ENCODE peak calls at places on chromosomes 5 and 9, in ten cellular contexts. O is fibroblast of lung, Q is pancreas, G is head of caudate nucleus, W is GM12892, J is HCT116, R is HTR-8/SVneo, N is amygdala, H is tibial artery, T is AG08395. X is an unnamed sample.

GRCh38 chr5:86971034-86971511 is 296.6 kb upstream of the RASA1 start:
- DNase-seq in O (peak), Q (no peak), G (no peak), W (no peak), J (peak), R (no peak), N (no peak), H (no peak), T (peak), X (no peak)

GRCh38 chr9:14203366-14204056 is 110.4 kb downstream of the NFIB start:
- DNase-seq in O (peak), Q (peak), G (peak), W (no peak), J (no peak), R (no peak), N (peak), H (peak), T (no peak), X (no peak)

GRCh38 chr5:58969253-58969652 is 386.4 kb downstream of the RAB3C start:
- DNase-seq in O (no peak), Q (no peak), G (no peak), W (no peak), J (no peak), R (no peak), N (no peak), H (no peak), T (no peak), X (no peak)

GRCh38 chr5:118788351-118788750 is 200.0 kb downstream of the DTWD2 start:
- DNase-seq in O (no peak), Q (no peak), G (no peak), W (no peak), J (no peak), R (no peak), N (no peak), H (no peak), T (no peak), X (no peak)

GRCh38 chr5:23216345-23216744 is 291.1 kb upstream of the PRDM9 start:
- DNase-seq in O (no peak), Q (no peak), G (no peak), W (no peak), J (no peak), R (no peak), N (no peak), H (no peak), T (no peak), X (no peak)

GRCh38 chr5:136781464-136781863 is 416.1 kb upstream of the TRPC7 start:
- DNase-seq in O (no peak), Q (no peak), G (no peak), W (no peak), J (no peak), R (peak), N (no peak), H (no peak), T (peak), X (no peak)

GRCh38 chr5:135543151-135543818 is 7.5 kb upstream of the NEUROG1 start:
- DNase-seq in O (no peak), Q (no peak), G (no peak), W (no peak), J (no peak), R (no peak), N (no peak), H (no peak), T (no peak), X (no peak)

GRCh38 chr5:135030691-135031145 is 3.3 kb downstream of the PITX1 start:
- DNase-seq in O (no peak), Q (no peak), G (no peak), W (no peak), J (no peak), R (no peak), N (no peak), H (no peak), T (no peak), X (no peak)

GRCh38 chr5:152811985-152812384 is 406.9 kb upstream of the NMUR2 start:
- DNase-seq in O (peak), Q (no peak), G (no peak), W (no peak), J (no peak), R (no peak), N (no peak), H (no peak), T (no peak), X (no peak)

GRCh38 chr9:122463828-122464632 is 13.7 kb downstream of the OR1J1 start:
- DNase-seq in O (no peak), Q (no peak), G (no peak), W (no peak), J (peak), R (no peak), N (no peak), H (no peak), T (no peak), X (no peak)

GRCh38 chr9:106733828-106734227 is 129.1 kb upstream of the ZNF462 start:
- DNase-seq in O (no peak), Q (no peak), G (no peak), W (no peak), J (no peak), R (no peak), N (no peak), H (no peak), T (no peak), X (no peak)

GRCh38 chr5:128491291-128491690 is 46.8 kb downstream of the FBN2 start:
- DNase-seq in O (peak), Q (no peak), G (no peak), W (no peak), J (no peak), R (no peak), N (no peak), H (no peak), T (no peak), X (no peak)

GRCh38 chr9:91160181-91160580 is 201.5 kb downstream of the AUH start:
- DNase-seq in O (no peak), Q (no peak), G (no peak), W (no peak), J (no peak), R (no peak), N (no peak), H (no peak), T (no peak), X (no peak)

GRCh38 chr5:5135957-5136676 is 4.0 kb upstream of the ADAMTS16 start:
- DNase-seq in O (peak), Q (no peak), G (no peak), W (no peak), J (no peak), R (no peak), N (no peak), H (no peak), T (no peak), X (no peak)

GRCh38 chr9:137370865-137371520 is 52.0 kb downstream of the EXD3 start:
- DNase-seq in O (no peak), Q (peak), G (peak), W (no peak), J (no peak), R (no peak), N (peak), H (no peak), T (no peak), X (no peak)

GRCh38 chr5:33890633-33891032 is 1.2 kb downstream of the ADAMTS12 start:
- DNase-seq in O (peak), Q (no peak), G (no peak), W (no peak), J (no peak), R (peak), N (no peak), H (no peak), T (peak), X (no peak)

GRCh38 chr5:37834542-37835399 is 5.1 kb downstream of the GDNF start:
- DNase-seq in O (no peak), Q (no peak), G (peak), W (no peak), J (no peak), R (no peak), N (peak), H (no peak), T (no peak), X (no peak)

GRCh38 chr5:38598994-38599611 is 42.7 kb upstream of the LIFR start:
- DNase-seq in O (peak), Q (no peak), G (no peak), W (no peak), J (peak), R (peak), N (no peak), H (no peak), T (peak), X (no peak)

GRCh38 chr9:123355761-123356520 is at the start of gene CRB2:
- DNase-seq in O (no peak), Q (no peak), G (no peak), W (peak), J (no peak), R (no peak), N (peak), H (no peak), T (no peak), X (no peak)

GRCh38 chr5:40317023-40317422 is 362.7 kb upstream of the PTGER4 start:
- DNase-seq in O (no peak), Q (no peak), G (no peak), W (no peak), J (no peak), R (no peak), N (no peak), H (no peak), T (no peak), X (no peak)

GRCh38 chr5:134586866-134587524 is 45.6 kb downstream of the SAR1B start:
- DNase-seq in O (peak), Q (peak), G (peak), W (peak), J (peak), R (peak), N (peak), H (peak), T (peak), X (peak)

GRCh38 chr5:135204151-135204600 is 170.1 kb upstream of the PITX1 start:
- DNase-seq in O (no peak), Q (no peak), G (no peak), W (no peak), J (no peak), R (no peak), N (no peak), H (no peak), T (no peak), X (no peak)

GRCh38 chr5:34756781-34757624 is 82.0 kb upstream of the TTC23L start:
- DNase-seq in O (peak), Q (no peak), G (no peak), W (no peak), J (no peak), R (no peak), N (no peak), H (no peak), T (no peak), X (no peak)

GRCh38 chr5:149486726-149487635 is 64.3 kb downstream of the CSNK1A1 start:
- DNase-seq in O (peak), Q (no peak), G (no peak), W (no peak), J (no peak), R (no peak), N (no peak), H (no peak), T (peak), X (no peak)

GRCh38 chr5:124408738-124409453 is 337.5 kb downstream of the ZNF608 start:
- DNase-seq in O (peak), Q (no peak), G (no peak), W (no peak), J (no peak), R (no peak), N (no peak), H (no peak), T (no peak), X (no peak)

GRCh38 chr5:10876345-10876744 is 115.3 kb upstream of the DAP start:
- DNase-seq in O (no peak), Q (no peak), G (no peak), W (no peak), J (no peak), R (no peak), N (no peak), H (peak), T (no peak), X (no peak)

GRCh38 chr9:97753975-97754374 is 56.8 kb upstream of the XPA start:
- DNase-seq in O (no peak), Q (no peak), G (no peak), W (no peak), J (no peak), R (no peak), N (no peak), H (no peak), T (no peak), X (no peak)

GRCh38 chr9:79256691-79257213 is 315.0 kb upstream of the TLE4 start:
- DNase-seq in O (peak), Q (peak), G (peak), W (no peak), J (no peak), R (peak), N (no peak), H (no peak), T (peak), X (no peak)

GRCh38 chr5:67095346-67095871 is 101.2 kb downstream of the CD180 start:
- DNase-seq in O (peak), Q (no peak), G (peak), W (no peak), J (no peak), R (no peak), N (peak), H (peak), T (peak), X (no peak)

X was measured in GM19239.